ENCODE peak calls at places on chromosomes 6 and 20, in ten cellular contexts. A is cardiac fibroblast, H is dorsolateral prefrontal cortex, I is brain microvascular endothelial cell, E is GM12865, U is IMR-90, W is HL-60, R is mammary epithelial cell, Q is cardiac muscle cell, D is left lung. T is an unnamed sample.

GRCh38 chr6:117653949-117654348 is 21.3 kb upstream of the NUS1 start:
- DNase-seq in D (no peak), W (no peak), E (no peak), H (no peak), A (no peak), U (no peak), I (no peak), Q (no peak), R (no peak), T (no peak)

GRCh38 chr20:1567392-1568165 is 10.1 kb upstream of the SIRPD start:
- DNase-seq in I (peak; percentile 2), E (no peak), R (peak; percentile 89), H (no peak), Q (no peak), W (peak; percentile 47), A (peak; percentile 12), U (peak; percentile 27), D (no peak), T (no peak)

GRCh38 chr20:10730629-10731183 is 56.9 kb upstream of the JAG1 start:
- DNase-seq in W (no peak), H (no peak), I (no peak), Q (no peak), U (no peak), E (no peak), D (no peak), A (no peak), R (no peak), T (no peak)

GRCh38 chr6:25959890-25960531 is 2.6 kb upstream of the TRIM38 start:
- DNase-seq in W (no peak), I (peak; percentile 43), Q (no peak), A (no peak), R (no peak), D (no peak), U (peak; percentile 35), H (no peak), E (peak; percentile 36), T (no peak)

GRCh38 chr6:81834141-81834621 is 81.7 kb upstream of the TENT5A start:
- DNase-seq in E (no peak), R (no peak), W (no peak), I (peak; percentile 77), A (peak; percentile 88), U (peak; percentile 55), H (no peak), D (no peak), Q (no peak), T (no peak)

GRCh38 chr6:136378888-136379287 is 89.2 kb upstream of the BCLAF1 start:
- DNase-seq in W (no peak), D (no peak), U (peak; percentile 5), R (no peak), E (no peak), A (no peak), H (no peak), I (no peak), Q (no peak), T (no peak)

GRCh38 chr6:31769684-31770371 is 7.3 kb downstream of the VWA7 start:
- DNase-seq in U (peak; percentile 31), H (no peak), R (peak; percentile 70), E (peak; percentile 83), W (peak; percentile 90), D (peak; percentile 84), I (peak; percentile 55), A (peak; percentile 64), Q (peak; percentile 45), T (no peak)

GRCh38 chr6:12134991-12135390 is 122.9 kb downstream of the HIVEP1 start:
- DNase-seq in H (no peak), W (no peak), R (no peak), U (no peak), I (no peak), A (no peak), E (no peak), Q (no peak), D (no peak), T (no peak)

GRCh38 chr6:36204068-36204753 is 7.7 kb downstream of the BRPF3 start:
- DNase-seq in W (peak; percentile 82), I (no peak), U (no peak), A (no peak), D (no peak), E (peak; percentile 65), H (no peak), Q (no peak), R (no peak), T (no peak)

GRCh38 chr20:32879538-32879937 is 20.8 kb downstream of the EFCAB8 start:
- DNase-seq in I (no peak), Q (no peak), D (no peak), H (no peak), R (no peak), W (no peak), E (no peak), A (no peak), U (no peak), T (no peak)

GRCh38 chr6:156485145-156485544 is 292.0 kb upstream of the ARID1B start:
- DNase-seq in R (no peak), W (no peak), U (no peak), Q (no peak), H (no peak), D (no peak), E (no peak), A (no peak), I (no peak), T (no peak)

GRCh38 chr20:40869416-40870147 is 159.0 kb upstream of the TOP1 start:
- DNase-seq in U (no peak), W (no peak), I (no peak), H (no peak), E (no peak), A (no peak), D (no peak), R (no peak), Q (no peak), T (no peak)

GRCh38 chr6:142867988-142868818 is 76.8 kb downstream of the HIVEP2 start:
- DNase-seq in E (no peak), D (no peak), U (peak; percentile 51), R (no peak), W (peak; percentile 18), A (peak; percentile 93), H (no peak), I (no peak), Q (peak; percentile 83), T (no peak)

GRCh38 chr6:15327271-15327670 is 81.4 kb downstream of the JARID2 start:
- DNase-seq in Q (no peak), W (peak; percentile 52), A (no peak), D (no peak), U (no peak), R (no peak), E (peak; percentile 79), H (no peak), I (no peak), T (no peak)

GRCh38 chr6:73566954-73567591 is 46.2 kb upstream of the EEF1A1 start:
- DNase-seq in I (peak; percentile 59), W (peak; percentile 25), E (no peak), H (no peak), U (peak; percentile 35), D (peak; percentile 73), Q (no peak), A (peak; percentile 62), R (peak; percentile 24), T (no peak)

GRCh38 chr6:169982461-169983386 is 231.3 kb downstream of the ERMARD start:
- DNase-seq in A (no peak), U (no peak), Q (no peak), W (no peak), E (no peak), R (no peak), I (no peak), H (peak; percentile 28), D (peak; percentile 24), T (no peak)

GRCh38 chr6:5490495-5491069 is 229.3 kb downstream of the FARS2 start:
- DNase-seq in I (no peak), H (no peak), A (no peak), U (no peak), W (no peak), Q (no peak), D (no peak), R (no peak), E (no peak), T (no peak)

GRCh38 chr6:133548409-133548808 is 307.3 kb downstream of the EYA4 start:
- DNase-seq in D (no peak), U (peak; percentile 90), Q (peak; percentile 51), W (no peak), A (peak; percentile 80), E (no peak), R (no peak), I (peak; percentile 78), H (no peak), T (no peak)

GRCh38 chr6:48775157-48775556 is 664.2 kb upstream of the PTCHD4 start:
- DNase-seq in U (peak; percentile 36), E (no peak), Q (no peak), H (no peak), A (peak; percentile 60), I (no peak), D (no peak), R (no peak), W (no peak), T (no peak)

GRCh38 chr6:75932067-75932466 is 140.4 kb downstream of the IMPG1 start:
- DNase-seq in A (peak; percentile 19), U (peak; percentile 4), D (no peak), R (no peak), I (peak; percentile 35), H (peak; percentile 41), Q (peak; percentile 80), W (peak; percentile 23), E (peak; percentile 47), T (no peak)
- TF ChIP-seq CTCF in A (peak; percentile 60), U (peak; percentile 39), D (no peak), R (peak; percentile 21), I (peak; percentile 86), H (no peak), Q (peak; percentile 67), W (peak; percentile 26), E (peak; percentile 56), T (peak; percentile 86)

GRCh38 chr6:50185006-50185405 is 135.3 kb upstream of the DEFB112 start:
- DNase-seq in Q (peak; percentile 49), W (no peak), E (peak; percentile 24), D (no peak), H (no peak), I (no peak), R (no peak), U (no peak), A (no peak), T (no peak)
- TF ChIP-seq CTCF in Q (no peak), W (no peak), E (peak; percentile 37), D (no peak), H (no peak), I (no peak), R (peak; percentile 42), U (peak; percentile 16), A (no peak), T (peak; percentile 67)

DNA sequence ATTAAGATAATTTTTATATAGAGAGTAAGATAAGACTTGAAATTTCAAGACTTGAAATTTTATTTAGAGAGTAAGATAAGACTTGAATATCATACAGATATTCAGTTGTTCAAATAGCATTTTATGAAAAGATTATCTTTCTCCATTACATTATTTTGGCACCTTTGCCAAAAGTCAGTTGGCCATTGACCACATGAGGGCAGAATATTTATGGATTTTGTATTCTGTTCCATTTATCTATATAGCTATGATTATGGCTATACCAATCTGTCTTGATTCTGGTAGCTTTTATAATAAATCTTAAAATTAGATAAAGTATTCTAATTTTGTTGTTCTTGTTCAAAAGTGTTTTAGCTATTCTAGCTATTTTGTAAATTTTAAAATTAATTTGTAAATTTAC is 537.9 kb upstream of the GJE1 start:
- DNase-seq in A (peak; percentile 1), Q (no peak), I (no peak), E (no peak), R (no peak), W (no peak), U (no peak), H (no peak), D (no peak), T (no peak)
- TF ChIP-seq CTCF in A (peak; percentile 25), Q (no peak), I (peak; percentile 31), E (no peak), R (peak; percentile 5), W (no peak), U (peak; percentile 15), H (no peak), D (no peak), T (peak; percentile 23)

GRCh38 chr20:47883186-47883585 is 97.9 kb upstream of the SULF2 start:
- DNase-seq in R (no peak), I (no peak), D (no peak), Q (no peak), U (no peak), A (no peak), E (no peak), W (no peak), H (no peak), T (no peak)
- TF ChIP-seq CTCF in R (no peak), I (no peak), D (no peak), Q (no peak), U (no peak), A (no peak), E (no peak), W (no peak), H (no peak), T (no peak)

T was measured in type B pancreatic cell.